ENCODE peak calls at places on chromosomes 12 and 14, in five cellular contexts. One of them, this sample, is unnamed.
A peak's percentile ranks its signal among the peaks of the same experiment; 100 is the strongest.

GRCh38 chr12:33876618-33877017 is 145.7 kb upstream of the ALG10 start:
- DNase-seq in esophagus squamous epithelium: no peak
- DNase-seq in A549: no peak
- DNase-seq in Peyer's patch: no peak
- DNase-seq in WERI-Rb-1: no peak
- DNase-seq in this sample: no peak

GRCh38 chr14:53055003-53055402 is 98.1 kb downstream of the DDHD1 start:
- DNase-seq in WERI-Rb-1: no peak
- DNase-seq in Peyer's patch: no peak
- DNase-seq in A549: peak; percentile 55
- DNase-seq in esophagus squamous epithelium: no peak
- DNase-seq in this sample: no peak

GRCh38 chr12:27277846-27278260 is 33.8 kb downstream of the STK38L start:
- DNase-seq in esophagus squamous epithelium: no peak
- DNase-seq in Peyer's patch: no peak
- DNase-seq in A549: peak; percentile 62
- DNase-seq in WERI-Rb-1: peak; percentile 10
- DNase-seq in this sample: peak; percentile 52

GRCh38 chr14:105944632-105945610 is 418.5 kb downstream of the TMEM121 start:
- DNase-seq in WERI-Rb-1: peak; percentile 63
- DNase-seq in esophagus squamous epithelium: no peak
- DNase-seq in A549: peak; percentile 70
- DNase-seq in Peyer's patch: peak; percentile 71
- DNase-seq in this sample: no peak

GRCh38 chr12:92759634-92760268 is 57.0 kb downstream of the PLEKHG7 start:
- DNase-seq in esophagus squamous epithelium: no peak
- DNase-seq in WERI-Rb-1: no peak
- DNase-seq in Peyer's patch: no peak
- DNase-seq in A549: peak; percentile 84
- DNase-seq in this sample: peak; percentile 79

GRCh38 chr14:59013672-59014298 is 174.7 kb upstream of the DAAM1 start:
- DNase-seq in WERI-Rb-1: no peak
- DNase-seq in esophagus squamous epithelium: no peak
- DNase-seq in Peyer's patch: no peak
- DNase-seq in A549: peak; percentile 40
- DNase-seq in this sample: no peak

GRCh38 chr12:57764662-57765002 is 2.2 kb downstream of the CYP27B1 start:
- DNase-seq in Peyer's patch: no peak
- DNase-seq in WERI-Rb-1: no peak
- DNase-seq in esophagus squamous epithelium: no peak
- DNase-seq in A549: no peak
- DNase-seq in this sample: no peak

GRCh38 chr12:22282283-22282682 is 52.2 kb downstream of the ST8SIA1 start:
- DNase-seq in Peyer's patch: no peak
- DNase-seq in A549: peak; percentile 39
- DNase-seq in WERI-Rb-1: no peak
- DNase-seq in esophagus squamous epithelium: no peak
- DNase-seq in this sample: peak; percentile 52

GRCh38 chr12:81252228-81252627 is 174.3 kb downstream of the ACSS3 start:
- DNase-seq in Peyer's patch: no peak
- DNase-seq in WERI-Rb-1: no peak
- DNase-seq in A549: no peak
- DNase-seq in esophagus squamous epithelium: no peak
- DNase-seq in this sample: no peak

GRCh38 chr12:81255947-81256346 is 178.1 kb downstream of the ACSS3 start:
- DNase-seq in esophagus squamous epithelium: no peak
- DNase-seq in Peyer's patch: no peak
- DNase-seq in A549: no peak
- DNase-seq in WERI-Rb-1: no peak
- DNase-seq in this sample: no peak

GRCh38 chr12:81255456-81255855 is 177.6 kb downstream of the ACSS3 start:
- DNase-seq in Peyer's patch: no peak
- DNase-seq in esophagus squamous epithelium: no peak
- DNase-seq in A549: no peak
- DNase-seq in WERI-Rb-1: no peak
- DNase-seq in this sample: no peak

GRCh38 chr12:81257952-81258551 is 180.2 kb downstream of the ACSS3 start:
- DNase-seq in WERI-Rb-1: no peak
- DNase-seq in Peyer's patch: no peak
- DNase-seq in A549: peak; percentile 51
- DNase-seq in esophagus squamous epithelium: no peak
- DNase-seq in this sample: no peak

GRCh38 chr12:81253360-81253759 is 175.5 kb downstream of the ACSS3 start:
- DNase-seq in esophagus squamous epithelium: no peak
- DNase-seq in Peyer's patch: no peak
- DNase-seq in WERI-Rb-1: no peak
- DNase-seq in A549: no peak
- DNase-seq in this sample: no peak
- H3K4me3 ChIP-seq in esophagus squamous epithelium: no peak overlapping the region
- H3K4me3 ChIP-seq in Peyer's patch: no peak overlapping the region
- H3K4me3 ChIP-seq in WERI-Rb-1: no peak overlapping the region
- H3K4me3 ChIP-seq in A549: no peak overlapping the region
- H3K4me3 ChIP-seq in this sample: no peak overlapping the region

GRCh38 chr14:55136868-55137785 is 8.1 kb downstream of the LGALS3 start:
- DNase-seq in WERI-Rb-1: no peak
- DNase-seq in esophagus squamous epithelium: no peak
- DNase-seq in Peyer's patch: no peak
- DNase-seq in A549: no peak
- DNase-seq in this sample: peak; percentile 83

GRCh38 chr14:55139696-55140509 is 10.9 kb downstream of the LGALS3 start:
- DNase-seq in A549: no peak
- DNase-seq in WERI-Rb-1: no peak
- DNase-seq in esophagus squamous epithelium: no peak
- DNase-seq in Peyer's patch: no peak
- DNase-seq in this sample: no peak

GRCh38 chr14:55136241-55136640 is 7.2 kb downstream of the LGALS3 start:
- DNase-seq in A549: no peak
- DNase-seq in esophagus squamous epithelium: no peak
- DNase-seq in Peyer's patch: no peak
- DNase-seq in WERI-Rb-1: no peak
- DNase-seq in this sample: peak; percentile 27

GRCh38 chr14:55139152-55139551 is 10.1 kb downstream of the LGALS3 start:
- DNase-seq in Peyer's patch: no peak
- DNase-seq in WERI-Rb-1: no peak
- DNase-seq in A549: no peak
- DNase-seq in esophagus squamous epithelium: no peak
- DNase-seq in this sample: no peak

GRCh38 chr14:55138091-55138490 is 9.0 kb downstream of the LGALS3 start:
- DNase-seq in A549: no peak
- DNase-seq in WERI-Rb-1: no peak
- DNase-seq in Peyer's patch: no peak
- DNase-seq in esophagus squamous epithelium: no peak
- DNase-seq in this sample: no peak
- TF ChIP-seq CTCF in A549: peak; percentile 16
- TF ChIP-seq CTCF in WERI-Rb-1: peak; percentile 24
- TF ChIP-seq CTCF in Peyer's patch: no peak
- TF ChIP-seq CTCF in esophagus squamous epithelium: peak; percentile 15
- TF ChIP-seq CTCF in this sample: peak; percentile 27

GRCh38 chr12:54251667-54252284 is 28.1 kb downstream of the CBX5 start:
- DNase-seq in WERI-Rb-1: no peak
- DNase-seq in Peyer's patch: no peak
- DNase-seq in esophagus squamous epithelium: no peak
- DNase-seq in A549: peak; percentile 51
- DNase-seq in this sample: no peak

GRCh38 chr12:54240129-54240528 is 39.8 kb downstream of the CBX5 start:
- DNase-seq in A549: no peak
- DNase-seq in esophagus squamous epithelium: no peak
- DNase-seq in WERI-Rb-1: no peak
- DNase-seq in Peyer's patch: no peak
- DNase-seq in this sample: no peak

GRCh38 chr12:54240971-54241588 is 38.8 kb downstream of the CBX5 start:
- DNase-seq in esophagus squamous epithelium: no peak
- DNase-seq in A549: no peak
- DNase-seq in Peyer's patch: no peak
- DNase-seq in WERI-Rb-1: no peak
- DNase-seq in this sample: no peak

GRCh38 chr12:54249489-54249888 is 30.4 kb downstream of the CBX5 start:
- DNase-seq in esophagus squamous epithelium: no peak
- DNase-seq in WERI-Rb-1: no peak
- DNase-seq in Peyer's patch: no peak
- DNase-seq in A549: no peak
- DNase-seq in this sample: no peak

GRCh38 chr12:54246011-54246641 is 33.8 kb downstream of the CBX5 start:
- DNase-seq in A549: no peak
- DNase-seq in esophagus squamous epithelium: no peak
- DNase-seq in Peyer's patch: no peak
- DNase-seq in WERI-Rb-1: no peak
- DNase-seq in this sample: no peak
- H3K4me3 ChIP-seq in A549: no peak overlapping the region
- H3K4me3 ChIP-seq in esophagus squamous epithelium: no peak overlapping the region
- H3K4me3 ChIP-seq in Peyer's patch: no peak overlapping the region
- H3K4me3 ChIP-seq in WERI-Rb-1: no peak overlapping the region
- H3K4me3 ChIP-seq in this sample: no peak overlapping the region

GRCh38 chr12:7970475-7971252 is 34.7 kb upstream of the SLC2A3 start:
- DNase-seq in esophagus squamous epithelium: peak; percentile 22
- DNase-seq in WERI-Rb-1: peak; percentile 76
- DNase-seq in A549: peak; percentile 95
- DNase-seq in Peyer's patch: peak; percentile 84
- DNase-seq in this sample: peak; percentile 46
- TF ChIP-seq CTCF in esophagus squamous epithelium: peak; percentile 3
- TF ChIP-seq CTCF in WERI-Rb-1: no peak
- TF ChIP-seq CTCF in A549: no peak
- TF ChIP-seq CTCF in Peyer's patch: no peak
- TF ChIP-seq CTCF in this sample: no peak

GRCh38 chr12:128796439-128797118 is 27.2 kb downstream of the SLC15A4 start:
- DNase-seq in WERI-Rb-1: no peak
- DNase-seq in Peyer's patch: no peak
- DNase-seq in A549: no peak
- DNase-seq in esophagus squamous epithelium: no peak
- DNase-seq in this sample: no peak
- H3K4me3 ChIP-seq in WERI-Rb-1: no peak overlapping the region
- H3K4me3 ChIP-seq in Peyer's patch: no peak overlapping the region
- H3K4me3 ChIP-seq in A549: no peak overlapping the region
- H3K4me3 ChIP-seq in esophagus squamous epithelium: no peak overlapping the region
- H3K4me3 ChIP-seq in this sample: no peak overlapping the region

GRCh38 chr12:101792046-101792931 is 38.5 kb downstream of the GNPTAB start:
- DNase-seq in A549: no peak
- DNase-seq in Peyer's patch: no peak
- DNase-seq in esophagus squamous epithelium: no peak
- DNase-seq in WERI-Rb-1: no peak
- DNase-seq in this sample: no peak
- TF ChIP-seq CTCF in A549: peak; percentile 40
- TF ChIP-seq CTCF in Peyer's patch: peak; percentile 41
- TF ChIP-seq CTCF in esophagus squamous epithelium: no peak
- TF ChIP-seq CTCF in WERI-Rb-1: peak; percentile 22
- TF ChIP-seq CTCF in this sample: peak; percentile 64